ENCODE peak calls at places on chromosomes 7 and 10, in four cellular contexts. S is SK-N-SH, Z is endothelial cell, I is LHCN-M2. W is an unnamed sample.

GRCh38 chr7:151261534-151261933 is 13.0 kb upstream of the SMARCD3 start:
- DNase-seq in S (peak), Z (no peak), I (no peak), W (peak)

GRCh38 chr10:4902571-4903011 is 60.6 kb upstream of the AKR1C1 start:
- DNase-seq in S (no peak), Z (no peak), I (peak), W (peak)

GRCh38 chr7:106071356-106071998 is 40.6 kb downstream of the SYPL1 start:
- DNase-seq in S (peak), Z (peak), I (no peak), W (no peak)

GRCh38 chr10:4017336-4017735 is 232.3 kb upstream of the KLF6 start:
- DNase-seq in S (no peak), Z (no peak), I (no peak), W (no peak)

GRCh38 chr10:33252794-33253203 is 81.7 kb downstream of the NRP1 start:
- DNase-seq in S (no peak), Z (no peak), I (peak), W (no peak)

GRCh38 chr7:14859267-14859666 is 43.3 kb downstream of the DGKB start:
- DNase-seq in S (no peak), Z (no peak), I (no peak), W (no peak)

GRCh38 chr7:30091431-30092386 is 43.1 kb upstream of the MTURN start:
- DNase-seq in S (no peak), Z (no peak), I (peak), W (peak)

GRCh38 chr10:132297521-132297920 is 10.2 kb downstream of the STK32C start:
- DNase-seq in S (no peak), Z (no peak), I (no peak), W (no peak)

GRCh38 chr10:34231441-34232180 is 583.5 kb downstream of the PARD3 start:
- DNase-seq in S (no peak), Z (no peak), I (no peak), W (no peak)

GRCh38 chr10:98458812-98459211 is 12.1 kb upstream of the HPS1 start:
- DNase-seq in S (no peak), Z (no peak), I (no peak), W (no peak)

GRCh38 chr10:132422931-132423813 is 26.2 kb downstream of the PWWP2B start:
- DNase-seq in S (no peak), Z (no peak), I (peak), W (peak)

GRCh38 chr10:113987156-113987555 is 56.5 kb upstream of the ADRB1 start:
- DNase-seq in S (no peak), Z (no peak), I (no peak), W (no peak)

GRCh38 chr7:147911224-147911623 is 679.3 kb upstream of the C7orf33 start:
- DNase-seq in S (no peak), Z (no peak), I (no peak), W (no peak)

GRCh38 chr10:115398026-115398425 is 304.9 kb downstream of the ATRNL1 start:
- DNase-seq in S (no peak), Z (no peak), I (no peak), W (no peak)

GRCh38 chr7:2450198-2451107 is 25.7 kb downstream of the GRIFIN start:
- DNase-seq in S (peak), Z (no peak), I (no peak), W (no peak)

GRCh38 chr10:28381903-28382347 is 79.1 kb upstream of the MPP7 start:
- DNase-seq in S (peak), Z (peak), I (peak), W (peak)

GRCh38 chr10:111479966-111480365 is 403.1 kb downstream of the ADRA2A start:
- DNase-seq in S (no peak), Z (no peak), I (no peak), W (no peak)

GRCh38 chr7:75639071-75639892 is 99.5 kb downstream of the HIP1 start:
- DNase-seq in S (peak), Z (peak), I (peak), W (peak)

GRCh38 chr7:110371709-110372108 is 719.2 kb upstream of the LRRN3 start:
- DNase-seq in S (no peak), Z (no peak), I (no peak), W (no peak)

GRCh38 chr7:97187067-97187466 is 69.6 kb downstream of the SDHAF3 start:
- DNase-seq in S (no peak), Z (no peak), I (peak), W (peak)

GRCh38 chr7:140654661-140655060 is 14.0 kb upstream of the DENND2A start:
- DNase-seq in S (no peak), Z (no peak), I (no peak), W (no peak)

GRCh38 chr7:150415161-150416160 is 35.0 kb upstream of the GIMAP8 start:
- DNase-seq in S (peak), Z (no peak), I (no peak), W (no peak)

GRCh38 chr10:103627893-103628292 is 134.4 kb downstream of the NEURL1 start:
- DNase-seq in S (no peak), Z (no peak), I (no peak), W (no peak)

GRCh38 chr7:130970196-130970595 is 236.2 kb upstream of the KLF14 start:
- DNase-seq in S (no peak), Z (no peak), I (no peak), W (no peak)

GRCh38 chr10:73044378-73045285 is 52.0 kb downstream of the P4HA1 start:
- DNase-seq in S (no peak), Z (no peak), I (peak), W (peak)

GRCh38 chr7:1856161-1856965 is 186.3 kb downstream of the ELFN1 start:
- DNase-seq in S (peak), Z (no peak), I (no peak), W (no peak)

GRCh38 chr10:51718804-51719291 is 19.5 kb upstream of the CSTF2T start:
- DNase-seq in S (no peak), Z (no peak), I (peak), W (peak)

GRCh38 chr7:68009716-68010115 is 1013.1 kb downstream of the TYW1 start:
- DNase-seq in S (no peak), Z (no peak), I (no peak), W (no peak)

GRCh38 chr7:23349484-23350157 is 50.5 kb downstream of the MALSU1 start:
- DNase-seq in S (peak), Z (no peak), I (peak), W (peak)

GRCh38 chr10:452512-453504 is 236.7 kb downstream of the DIP2C start:
- DNase-seq in S (peak), Z (no peak), I (no peak), W (no peak)

GRCh38 chr7:21939136-21939857 is 6.4 kb downstream of the CDCA7L start:
- DNase-seq in S (no peak), Z (no peak), I (no peak), W (no peak)

GRCh38 chr10:6036861-6037321 is 25.3 kb downstream of the IL2RA start:
- DNase-seq in S (no peak), Z (no peak), I (no peak), W (no peak)

W was measured in myocyte.